ENCODE peak calls at places on chromosomes 7 and 10, in five cellular contexts. E is esophagus muscularis mucosa, J is hepatocyte, G is fibroblast of lung, H is colonic mucosa. V is an unnamed sample. For H3K9me3, the result is how much of the 10 kb centered on the place peaks cover.

GRCh38 chr10:93752761-93753160 is 5.0 kb upstream of the LGI1 start:
- DNase-seq in E (no peak), J (peak), G (peak), H (no peak), V (peak)

GRCh38 chr10:49200859-49201258 is 12.7 kb upstream of the TMEM273 start:
- DNase-seq in E (no peak), J (no peak), G (no peak), H (no peak), V (no peak)

GRCh38 chr7:73449422-73449821 is 15.8 kb downstream of the FZD9 start:
- DNase-seq in E (no peak), J (no peak), G (no peak), H (no peak), V (no peak)

GRCh38 chr7:17056491-17057142 is 174.8 kb upstream of the AGR3 start:
- DNase-seq in E (no peak), J (no peak), G (peak), H (no peak), V (no peak)

GRCh38 chr7:88522771-88523316 is 216.2 kb upstream of the STEAP4 start:
- DNase-seq in E (no peak), J (no peak), G (no peak), H (no peak), V (no peak)

GRCh38 chr10:34670101-34670500 is 145.0 kb downstream of the PARD3 start:
- DNase-seq in E (no peak), J (no peak), G (no peak), H (no peak), V (no peak)

GRCh38 chr10:33136271-33136670 is 178.2 kb upstream of the ITGB1 start:
- DNase-seq in E (no peak), J (no peak), G (peak), H (no peak), V (no peak)

GRCh38 chr7:149457766-149458165 is 3.1 kb downstream of the ZNF777 start:
- DNase-seq in E (peak), J (no peak), G (no peak), H (peak), V (no peak)

GRCh38 chr10:34907743-34908425 is 92.8 kb upstream of the PARD3 start:
- DNase-seq in E (no peak), J (no peak), G (no peak), H (no peak), V (no peak)

GRCh38 chr10:3071405-3072198 is 4.3 kb downstream of the PFKP start:
- DNase-seq in E (no peak), J (no peak), G (peak), H (no peak), V (peak)

GRCh38 chr10:131065673-131066331 is 245.7 kb downstream of the TCERG1L start:
- DNase-seq in E (no peak), J (no peak), G (no peak), H (no peak), V (no peak)

GRCh38 chr7:133330085-133330484 is 77.2 kb downstream of the EXOC4 start:
- DNase-seq in E (no peak), J (no peak), G (no peak), H (no peak), V (no peak)

GRCh38 chr7:145845345-145845744 is 271.3 kb upstream of the CNTNAP2 start:
- DNase-seq in E (no peak), J (no peak), G (no peak), H (no peak), V (no peak)

GRCh38 chr10:5538446-5538845 is 13.7 kb downstream of the CALML3 start:
- DNase-seq in E (no peak), J (no peak), G (peak), H (no peak), V (peak)

GRCh38 chr10:22339761-22340361 is 5.4 kb upstream of the SPAG6 start:
- DNase-seq in E (no peak), J (no peak), G (no peak), H (no peak), V (no peak)

GRCh38 chr10:6200588-6201510 is 1.9 kb upstream of the PFKFB3 start:
- DNase-seq in E (no peak), J (no peak), G (peak), H (peak), V (peak)

GRCh38 chr7:72007018-72007417 is 405.1 kb downstream of the CALN1 start:
- DNase-seq in E (peak), J (no peak), G (no peak), H (no peak), V (no peak)

GRCh38 chr7:121449735-121450134 is 53.6 kb upstream of the FAM3C start:
- DNase-seq in E (no peak), J (no peak), G (no peak), H (no peak), V (no peak)

GRCh38 chr10:12372846-12373245 is 23.5 kb downstream of the CAMK1D start:
- DNase-seq in E (no peak), J (no peak), G (no peak), H (no peak), V (no peak)

GRCh38 chr10:78471723-78472541 is 438.3 kb downstream of the RPS24 start:
- DNase-seq in E (peak), J (peak), G (no peak), H (peak), V (no peak)

GRCh38 chr7:108660465-108660864 is 90.8 kb downstream of the DNAJB9 start:
- DNase-seq in E (no peak), J (peak), G (no peak), H (no peak), V (no peak)

GRCh38 chr10:7408003-7408493 is 2.8 kb downstream of the SFMBT2 start:
- DNase-seq in E (no peak), J (peak), G (peak), H (peak), V (no peak)

GRCh38 chr7:2796358-2797352 is 47.5 kb downstream of the GNA12 start:
- DNase-seq in E (no peak), J (no peak), G (peak), H (peak), V (no peak)

GRCh38 chr7:66697451-66698438 is 42.8 kb upstream of the RABGEF1 start:
- DNase-seq in E (no peak), J (no peak), G (peak), H (no peak), V (no peak)

GRCh38 chr7:84647797-84648762 is 453.5 kb upstream of the SEMA3A start:
- DNase-seq in E (no peak), J (no peak), G (peak), H (no peak), V (no peak)

GRCh38 chr10:58715056-58715455 is 202.4 kb downstream of the BICC1 start:
- DNase-seq in E (no peak), J (no peak), G (peak), H (no peak), V (no peak)

GRCh38 chr10:122503004-122503403 is 41.7 kb downstream of the HTRA1 start:
- DNase-seq in E (no peak), J (no peak), G (peak), H (no peak), V (no peak)

GRCh38 chr10:80590585-80591125 is 53.0 kb downstream of the SH2D4B start:
- DNase-seq in E (no peak), J (no peak), G (no peak), H (no peak), V (no peak)

GRCh38 chr7:73892003-73892975 is 31.3 kb downstream of the TMEM270 start:
- DNase-seq in E (no peak), J (peak), G (peak), H (no peak), V (no peak)

GRCh38 chr7:130490888-130491771 is 755 bp upstream of the MEST start:
- DNase-seq in E (peak), J (peak), G (peak), H (no peak), V (no peak)

GRCh38 chr7:34198089-34198686 is 292.8 kb downstream of the BMPER start:
- DNase-seq in E (no peak), J (no peak), G (no peak), H (no peak), V (no peak)

GRCh38 chr10:112435013-112435619 is 11.6 kb downstream of the ZDHHC6 start:
- DNase-seq in E (no peak), J (peak), G (peak), H (no peak), V (peak)

GRCh38 chr10:132912685-132913558 is 29.4 kb downstream of the CFAP46 start:
- DNase-seq in E (no peak), J (no peak), G (no peak), H (no peak), V (no peak)

GRCh38 chr10:22321156-22321711 is 335 bp downstream of the BMI1 start:
- DNase-seq in E (no peak), J (peak), G (peak), H (no peak), V (peak)

GRCh38 chr10:95419399-95419798 is 128.6 kb upstream of the PDLIM1 start:
- DNase-seq in E (no peak), J (no peak), G (no peak), H (no peak), V (no peak)

GRCh38 chr7:77655361-77655760 is 40.9 kb upstream of the RSBN1L start:
- DNase-seq in E (no peak), J (no peak), G (no peak), H (peak), V (no peak)

GRCh38 chr7:83270407-83270806 is 107.7 kb upstream of the PCLO start:
- DNase-seq in E (no peak), J (no peak), G (no peak), H (no peak), V (no peak)

GRCh38 chr7:30750010-30750409 is 1.9 kb upstream of the INMT start:
- DNase-seq in E (no peak), J (no peak), G (no peak), H (no peak), V (no peak)

DNA sequence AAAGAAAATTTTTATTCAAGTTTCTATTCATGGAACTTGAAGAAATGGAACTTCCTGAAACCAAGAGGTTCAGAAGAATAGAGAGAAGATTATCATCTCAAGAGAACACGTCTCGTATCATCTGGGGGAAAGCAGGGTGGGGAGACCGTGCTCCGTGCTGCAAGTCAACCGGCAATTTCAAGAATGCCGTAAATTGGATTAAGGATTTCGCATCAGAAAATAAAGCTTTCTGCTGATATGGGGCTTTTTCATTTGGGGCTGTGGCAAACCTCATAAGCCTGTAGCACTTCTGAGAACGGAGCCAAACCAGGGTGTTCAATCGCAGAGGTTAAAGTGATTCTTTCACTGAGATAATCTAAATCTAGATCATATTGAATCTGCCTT is 150.2 kb upstream of the NPS start:
- DNase-seq in E (no peak), J (no peak), G (no peak), H (no peak), V (no peak)
- H3K4me3 ChIP-seq in E (no peak), J (no peak), G (no peak), H (no peak), V (no peak)

GRCh38 chr10:70744617-70745138 is 40.5 kb downstream of the TBATA start:
- DNase-seq in E (no peak), J (no peak), G (no peak), H (no peak), V (no peak)

GRCh38 chr10:70743430-70743788 is 41.8 kb downstream of the TBATA start:
- DNase-seq in E (no peak), J (no peak), G (no peak), H (no peak), V (no peak)

GRCh38 chr10:70747192-70747965 is 37.8 kb downstream of the TBATA start:
- DNase-seq in E (no peak), J (no peak), G (no peak), H (no peak), V (no peak)

GRCh38 chr10:70743879-70744278 is 41.3 kb downstream of the TBATA start:
- DNase-seq in E (no peak), J (no peak), G (no peak), H (no peak), V (no peak)

DNA sequence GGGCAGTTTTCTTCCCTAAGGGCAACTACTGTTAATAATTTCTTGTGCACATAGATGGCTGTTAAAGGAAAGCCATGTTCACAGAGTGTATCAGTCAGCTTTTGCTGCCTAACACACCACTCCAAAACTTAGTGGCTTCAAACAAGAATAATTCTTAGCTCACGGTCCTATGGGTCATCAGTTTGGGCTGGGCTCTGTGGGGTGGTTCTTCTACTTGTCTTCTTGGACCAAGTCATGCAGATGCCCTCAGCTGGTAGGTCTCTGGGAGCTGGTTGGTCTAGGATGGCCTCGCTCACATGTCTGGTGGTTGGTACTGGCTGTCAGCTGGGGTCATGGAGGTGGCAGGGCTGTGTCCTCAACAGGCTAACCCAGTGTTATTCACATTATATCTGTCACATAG is 39.6 kb downstream of the TBATA start:
- DNase-seq in E (no peak), J (no peak), G (no peak), H (no peak), V (no peak)
- TF ChIP-seq CTCF in E (no peak), J (no peak), G (no peak), H (no peak), V (no peak)

GRCh38 chr7:158517072-158517471 is 70.6 kb downstream of the PTPRN2 start:
- DNase-seq in E (no peak), J (no peak), G (no peak), H (no peak), V (no peak)

GRCh38 chr7:158517571-158517970 is 70.1 kb downstream of the PTPRN2 start:
- DNase-seq in E (no peak), J (no peak), G (no peak), H (no peak), V (no peak)

GRCh38 chr7:158518915-158519640 is 68.5 kb downstream of the PTPRN2 start:
- DNase-seq in E (no peak), J (no peak), G (no peak), H (no peak), V (no peak)

GRCh38 chr7:158512869-158513268 is 74.8 kb downstream of the PTPRN2 start:
- DNase-seq in E (no peak), J (no peak), G (no peak), H (no peak), V (no peak)

GRCh38 chr7:158516524-158516923 is 71.1 kb downstream of the PTPRN2 start:
- DNase-seq in E (no peak), J (no peak), G (no peak), H (no peak), V (no peak)
- H3K9me3 ChIP-seq in E (under half), J (under half), G (under half), H (under half), V (under half)

GRCh38 chr7:99125505-99125865 is 18.4 kb downstream of the SMURF1 start:
- DNase-seq in E (no peak), J (no peak), G (no peak), H (peak), V (peak)

GRCh38 chr7:99124236-99124635 is 19.7 kb downstream of the SMURF1 start:
- DNase-seq in E (no peak), J (no peak), G (no peak), H (no peak), V (no peak)

GRCh38 chr7:99122762-99123161 is 21.1 kb downstream of the SMURF1 start:
- DNase-seq in E (no peak), J (no peak), G (no peak), H (no peak), V (no peak)

GRCh38 chr7:99123571-99124033 is 20.3 kb downstream of the SMURF1 start:
- DNase-seq in E (no peak), J (no peak), G (no peak), H (no peak), V (peak)

GRCh38 chr7:99124636-99125504 is 19.0 kb downstream of the SMURF1 start:
- DNase-seq in E (no peak), J (no peak), G (peak), H (no peak), V (peak)
- H3K4me3 ChIP-seq in E (no peak), J (no peak), G (no peak), H (no peak), V (peak)

GRCh38 chr10:14889318-14889717 is 10.7 kb downstream of the SUV39H2 start:
- DNase-seq in E (no peak), J (no peak), G (no peak), H (no peak), V (no peak)
- TF ChIP-seq CTCF in E (no peak), J (peak), G (peak), H (no peak), V (no peak)

DNA sequence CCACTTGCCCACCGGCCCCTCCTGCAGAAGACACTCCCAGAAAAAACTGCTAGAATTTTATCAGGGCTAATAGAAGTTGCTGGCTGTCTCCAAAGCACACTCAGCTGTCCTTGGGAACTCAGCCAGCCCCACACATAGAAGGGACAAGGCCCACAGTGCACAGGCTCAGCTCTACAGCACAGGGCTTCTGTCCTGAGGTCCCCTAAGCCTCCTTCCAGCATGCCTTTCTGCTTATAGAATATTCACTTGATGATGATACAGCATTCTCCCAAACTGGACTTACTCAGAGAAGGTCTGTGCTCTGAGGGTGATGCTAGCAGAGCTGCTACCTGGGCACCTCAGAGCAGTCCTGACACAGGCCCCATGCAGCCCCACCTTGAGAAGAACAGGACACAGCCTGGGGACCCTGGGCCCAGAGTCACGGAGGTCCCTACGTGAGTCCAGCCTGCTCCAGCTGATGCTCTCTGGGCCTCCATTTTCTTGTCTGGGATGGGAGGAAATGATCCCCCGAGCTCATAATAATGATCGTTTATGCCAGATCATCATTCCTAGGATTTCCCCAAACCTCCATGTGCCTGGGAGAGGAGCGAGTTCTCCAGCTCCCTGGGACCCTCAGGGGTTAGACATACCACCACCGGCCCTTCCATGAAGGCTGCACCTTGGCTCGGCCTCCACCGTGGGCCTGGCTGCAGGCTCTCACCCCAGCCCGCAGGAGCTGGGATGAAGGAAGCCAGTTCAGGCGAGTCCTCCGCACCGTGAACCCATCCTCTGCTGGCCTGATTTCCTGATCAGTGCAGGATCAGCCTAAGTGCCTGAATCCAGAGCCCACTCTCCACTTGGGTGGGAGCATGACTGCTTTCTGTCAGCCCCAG is 145.6 kb downstream of the ZNF248 start:
- DNase-seq in E (no peak), J (no peak), G (no peak), H (no peak), V (no peak)
- H3K9me3 ChIP-seq in E (under half), J (under half), G (under half), H (under half), V (under half)

GRCh38 chr7:99440195-99440594 is 1.5 kb downstream of the CPSF4 start:
- DNase-seq in E (no peak), J (no peak), G (peak), H (no peak), V (no peak)
- H3K4me3 ChIP-seq in E (peak), J (no peak), G (peak), H (no peak), V (peak)